ENCODE peak calls at places on chromosomes 13 and 19, in ten cellular contexts. One of them, this sample, is unnamed.

GRCh38 chr13:21668665-21669599 is 1.9 kb upstream of the FGF9 start:
- DNase-seq in IMR-90: peak; percentile 69
- DNase-seq in neural progenitor cell: peak; percentile 60
- DNase-seq in tibial artery: peak; percentile 38
- DNase-seq in CD8-positive, alpha-beta memory T cell: peak; percentile 67
- DNase-seq in heart right ventricle: no peak
- DNase-seq in left lung: peak; percentile 58
- DNase-seq in Peyer's patch: peak; percentile 58
- DNase-seq in thoracic aorta: no peak
- DNase-seq in hepatocyte: peak; percentile 60
- DNase-seq in this sample: peak; percentile 30

GRCh38 chr13:48618937-48619336 is 34.8 kb upstream of the CYSLTR2 start:
- DNase-seq in Peyer's patch: no peak
- DNase-seq in tibial artery: no peak
- DNase-seq in thoracic aorta: no peak
- DNase-seq in hepatocyte: no peak
- DNase-seq in heart right ventricle: no peak
- DNase-seq in left lung: no peak
- DNase-seq in IMR-90: no peak
- DNase-seq in neural progenitor cell: no peak
- DNase-seq in CD8-positive, alpha-beta memory T cell: no peak
- DNase-seq in this sample: no peak

GRCh38 chr13:57918913-57919312 is 287.4 kb downstream of the PCDH17 start:
- DNase-seq in hepatocyte: no peak
- DNase-seq in Peyer's patch: no peak
- DNase-seq in CD8-positive, alpha-beta memory T cell: no peak
- DNase-seq in heart right ventricle: no peak
- DNase-seq in IMR-90: no peak
- DNase-seq in thoracic aorta: no peak
- DNase-seq in tibial artery: no peak
- DNase-seq in neural progenitor cell: no peak
- DNase-seq in left lung: no peak
- DNase-seq in this sample: no peak

GRCh38 chr13:27080018-27080948 is 91.3 kb downstream of the USP12 start:
- DNase-seq in CD8-positive, alpha-beta memory T cell: no peak
- DNase-seq in IMR-90: no peak
- DNase-seq in thoracic aorta: no peak
- DNase-seq in heart right ventricle: no peak
- DNase-seq in neural progenitor cell: no peak
- DNase-seq in tibial artery: no peak
- DNase-seq in hepatocyte: no peak
- DNase-seq in Peyer's patch: no peak
- DNase-seq in left lung: no peak
- DNase-seq in this sample: no peak

GRCh38 chr13:51585234-51585672 is 991 bp downstream of the WDFY2 start:
- DNase-seq in left lung: no peak
- DNase-seq in thoracic aorta: no peak
- DNase-seq in heart right ventricle: no peak
- DNase-seq in tibial artery: no peak
- DNase-seq in CD8-positive, alpha-beta memory T cell: no peak
- DNase-seq in IMR-90: peak; percentile 24
- DNase-seq in neural progenitor cell: no peak
- DNase-seq in hepatocyte: no peak
- DNase-seq in Peyer's patch: no peak
- DNase-seq in this sample: no peak

GRCh38 chr13:73803997-73804396 is 330.2 kb downstream of the KLF12 start:
- DNase-seq in thoracic aorta: no peak
- DNase-seq in CD8-positive, alpha-beta memory T cell: no peak
- DNase-seq in left lung: no peak
- DNase-seq in hepatocyte: no peak
- DNase-seq in IMR-90: peak; percentile 74
- DNase-seq in tibial artery: no peak
- DNase-seq in neural progenitor cell: no peak
- DNase-seq in Peyer's patch: no peak
- DNase-seq in heart right ventricle: no peak
- DNase-seq in this sample: no peak

GRCh38 chr13:87003265-87003664 is 667.9 kb upstream of the SLITRK5 start:
- DNase-seq in heart right ventricle: no peak
- DNase-seq in IMR-90: peak; percentile 67
- DNase-seq in hepatocyte: no peak
- DNase-seq in CD8-positive, alpha-beta memory T cell: no peak
- DNase-seq in tibial artery: no peak
- DNase-seq in thoracic aorta: no peak
- DNase-seq in neural progenitor cell: no peak
- DNase-seq in left lung: no peak
- DNase-seq in Peyer's patch: no peak
- DNase-seq in this sample: no peak

GRCh38 chr13:82739881-82740280 is 1142.4 kb downstream of the SLITRK1 start:
- DNase-seq in tibial artery: no peak
- DNase-seq in CD8-positive, alpha-beta memory T cell: no peak
- DNase-seq in hepatocyte: no peak
- DNase-seq in thoracic aorta: no peak
- DNase-seq in left lung: no peak
- DNase-seq in IMR-90: peak; percentile 12
- DNase-seq in Peyer's patch: no peak
- DNase-seq in heart right ventricle: no peak
- DNase-seq in neural progenitor cell: no peak
- DNase-seq in this sample: no peak

GRCh38 chr13:112060431-112060830 is 6.5 kb upstream of the SOX1 start:
- DNase-seq in hepatocyte: no peak
- DNase-seq in CD8-positive, alpha-beta memory T cell: no peak
- DNase-seq in thoracic aorta: no peak
- DNase-seq in neural progenitor cell: no peak
- DNase-seq in tibial artery: no peak
- DNase-seq in IMR-90: no peak
- DNase-seq in heart right ventricle: no peak
- DNase-seq in left lung: no peak
- DNase-seq in Peyer's patch: no peak
- DNase-seq in this sample: no peak

GRCh38 chr13:112062619-112063308 is 4.2 kb upstream of the SOX1 start:
- DNase-seq in CD8-positive, alpha-beta memory T cell: no peak
- DNase-seq in left lung: no peak
- DNase-seq in IMR-90: no peak
- DNase-seq in Peyer's patch: no peak
- DNase-seq in hepatocyte: no peak
- DNase-seq in neural progenitor cell: peak; percentile 91
- DNase-seq in thoracic aorta: no peak
- DNase-seq in tibial artery: no peak
- DNase-seq in heart right ventricle: no peak
- DNase-seq in this sample: no peak

GRCh38 chr13:112060899-112061366 is 6.0 kb upstream of the SOX1 start:
- DNase-seq in hepatocyte: no peak
- DNase-seq in thoracic aorta: no peak
- DNase-seq in heart right ventricle: no peak
- DNase-seq in neural progenitor cell: peak; percentile 71
- DNase-seq in CD8-positive, alpha-beta memory T cell: no peak
- DNase-seq in tibial artery: no peak
- DNase-seq in Peyer's patch: no peak
- DNase-seq in IMR-90: no peak
- DNase-seq in left lung: no peak
- DNase-seq in this sample: no peak

GRCh38 chr13:112062047-112062618 is 4.8 kb upstream of the SOX1 start:
- DNase-seq in thoracic aorta: no peak
- DNase-seq in CD8-positive, alpha-beta memory T cell: no peak
- DNase-seq in IMR-90: no peak
- DNase-seq in neural progenitor cell: peak; percentile 57
- DNase-seq in hepatocyte: no peak
- DNase-seq in left lung: no peak
- DNase-seq in heart right ventricle: no peak
- DNase-seq in Peyer's patch: no peak
- DNase-seq in tibial artery: no peak
- DNase-seq in this sample: no peak

DNA sequence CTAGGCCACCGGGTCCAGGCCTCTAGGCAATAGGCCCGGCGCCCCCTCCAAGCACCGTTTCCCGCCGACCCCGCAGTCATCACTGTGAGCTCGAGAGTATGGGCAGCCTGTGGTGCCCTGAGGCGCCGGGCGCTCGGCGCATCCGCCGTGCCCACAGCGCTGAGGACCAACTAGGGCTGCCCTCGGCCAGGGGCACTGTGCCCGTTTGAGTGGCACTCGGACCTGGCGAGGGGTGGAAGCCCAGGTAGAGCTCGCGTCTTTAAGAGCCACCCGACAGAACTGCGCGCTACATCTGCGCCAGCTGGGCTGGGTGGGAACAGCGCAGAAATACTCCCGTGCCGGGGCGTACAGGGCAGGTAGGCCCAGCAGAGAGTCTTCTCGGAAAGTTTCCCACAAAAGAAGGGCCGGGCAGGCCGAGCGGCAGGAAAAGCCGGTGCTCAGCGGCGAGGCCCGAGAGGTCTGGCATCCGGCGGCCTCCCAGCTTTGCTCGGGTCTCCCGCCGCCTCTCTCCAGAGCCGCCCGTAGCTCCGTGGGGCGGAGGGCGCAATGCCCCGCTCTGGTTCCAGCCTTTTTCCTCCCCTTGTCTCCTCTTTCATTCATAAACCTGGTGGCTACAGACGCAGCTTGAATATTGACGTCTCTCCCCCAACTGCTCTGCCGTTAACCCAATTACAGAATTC is 5.4 kb upstream of the SOX1 start:
- DNase-seq in tibial artery: no peak
- DNase-seq in hepatocyte: no peak
- DNase-seq in Peyer's patch: no peak
- DNase-seq in CD8-positive, alpha-beta memory T cell: no peak
- DNase-seq in IMR-90: no peak
- DNase-seq in neural progenitor cell: peak; percentile 73
- DNase-seq in left lung: no peak
- DNase-seq in thoracic aorta: no peak
- DNase-seq in heart right ventricle: no peak
- DNase-seq in this sample: no peak
- H3K27me3 ChIP-seq in tibial artery: peaks cover 98% of the 10 kb centered on the region
- H3K27me3 ChIP-seq in hepatocyte: peaks cover 100% of the 10 kb centered on the region
- H3K27me3 ChIP-seq in Peyer's patch: no peaks in the 10 kb centered on the region
- H3K27me3 ChIP-seq in CD8-positive, alpha-beta memory T cell: peaks cover 39% of the 10 kb centered on the region
- H3K27me3 ChIP-seq in IMR-90: peaks cover 84% of the 10 kb centered on the region
- H3K27me3 ChIP-seq in neural progenitor cell: peaks cover 100% of the 10 kb centered on the region
- H3K27me3 ChIP-seq in left lung: peaks cover 100% of the 10 kb centered on the region
- H3K27me3 ChIP-seq in thoracic aorta: peaks cover 3% of the 10 kb centered on the region
- H3K27me3 ChIP-seq in heart right ventricle: peaks cover 100% of the 10 kb centered on the region
- H3K27me3 ChIP-seq in this sample: peaks cover 95% of the 10 kb centered on the region

GRCh38 chr13:109783447-109783814 is 3.0 kb downstream of the IRS2 start:
- DNase-seq in hepatocyte: no peak
- DNase-seq in CD8-positive, alpha-beta memory T cell: peak; percentile 26
- DNase-seq in heart right ventricle: no peak
- DNase-seq in left lung: no peak
- DNase-seq in neural progenitor cell: peak; percentile 30
- DNase-seq in tibial artery: no peak
- DNase-seq in Peyer's patch: no peak
- DNase-seq in IMR-90: no peak
- DNase-seq in thoracic aorta: no peak
- DNase-seq in this sample: no peak
- H3K27ac ChIP-seq in hepatocyte: no peak overlapping the region
- H3K27ac ChIP-seq in CD8-positive, alpha-beta memory T cell: no peak overlapping the region
- H3K27ac ChIP-seq in heart right ventricle: no peak overlapping the region
- H3K27ac ChIP-seq in left lung: no peak overlapping the region
- H3K27ac ChIP-seq in neural progenitor cell: no peak overlapping the region
- H3K27ac ChIP-seq in tibial artery: peak overlapping the region; percentile 76
- H3K27ac ChIP-seq in Peyer's patch: no peak overlapping the region
- H3K27ac ChIP-seq in IMR-90: no peak overlapping the region
- H3K27ac ChIP-seq in thoracic aorta: no peak overlapping the region
- H3K27ac ChIP-seq in this sample: no peak overlapping the region

GRCh38 chr19:55541091-55541490 is 4.2 kb upstream of the SBK2 start:
- DNase-seq in left lung: no peak
- DNase-seq in neural progenitor cell: no peak
- DNase-seq in tibial artery: no peak
- DNase-seq in IMR-90: no peak
- DNase-seq in hepatocyte: no peak
- DNase-seq in CD8-positive, alpha-beta memory T cell: no peak
- DNase-seq in thoracic aorta: no peak
- DNase-seq in heart right ventricle: no peak
- DNase-seq in Peyer's patch: no peak
- DNase-seq in this sample: no peak
- H3K27me3 ChIP-seq in left lung: no peaks in the 10 kb centered on the region
- H3K27me3 ChIP-seq in neural progenitor cell: no peaks in the 10 kb centered on the region
- H3K27me3 ChIP-seq in tibial artery: peaks cover 57% of the 10 kb centered on the region
- H3K27me3 ChIP-seq in IMR-90: no peaks in the 10 kb centered on the region
- H3K27me3 ChIP-seq in hepatocyte: no peaks in the 10 kb centered on the region
- H3K27me3 ChIP-seq in CD8-positive, alpha-beta memory T cell: no peaks in the 10 kb centered on the region
- H3K27me3 ChIP-seq in thoracic aorta: no peaks in the 10 kb centered on the region
- H3K27me3 ChIP-seq in heart right ventricle: no peaks in the 10 kb centered on the region
- H3K27me3 ChIP-seq in Peyer's patch: no peaks in the 10 kb centered on the region
- H3K27me3 ChIP-seq in this sample: peaks cover 10% of the 10 kb centered on the region

GRCh38 chr19:8320564-8321066 is 560 bp downstream of the NDUFA7 start:
- DNase-seq in left lung: no peak
- DNase-seq in tibial artery: no peak
- DNase-seq in hepatocyte: peak; percentile 38
- DNase-seq in CD8-positive, alpha-beta memory T cell: no peak
- DNase-seq in Peyer's patch: peak; percentile 60
- DNase-seq in heart right ventricle: no peak
- DNase-seq in neural progenitor cell: peak; percentile 24
- DNase-seq in IMR-90: no peak
- DNase-seq in thoracic aorta: no peak
- DNase-seq in this sample: no peak

GRCh38 chr19:8322638-8322997 is 1.3 kb downstream of the RPS28 start:
- DNase-seq in thoracic aorta: no peak
- DNase-seq in CD8-positive, alpha-beta memory T cell: no peak
- DNase-seq in left lung: no peak
- DNase-seq in IMR-90: no peak
- DNase-seq in neural progenitor cell: no peak
- DNase-seq in Peyer's patch: no peak
- DNase-seq in heart right ventricle: no peak
- DNase-seq in tibial artery: no peak
- DNase-seq in hepatocyte: no peak
- DNase-seq in this sample: no peak

GRCh38 chr19:8321067-8321759 is at the start of the genes NDUFA7 and RPS28:
- DNase-seq in heart right ventricle: peak; percentile 98
- DNase-seq in IMR-90: peak; percentile 94
- DNase-seq in thoracic aorta: peak; percentile 80
- DNase-seq in hepatocyte: peak; percentile 98
- DNase-seq in CD8-positive, alpha-beta memory T cell: peak; percentile 96
- DNase-seq in neural progenitor cell: peak; percentile 99
- DNase-seq in Peyer's patch: peak; percentile 98
- DNase-seq in tibial artery: peak; percentile 94
- DNase-seq in left lung: peak; percentile 97
- DNase-seq in this sample: peak; percentile 97

GRCh38 chr19:8323781-8324185 is 2.5 kb downstream of the RPS28 start:
- DNase-seq in thoracic aorta: no peak
- DNase-seq in heart right ventricle: no peak
- DNase-seq in hepatocyte: no peak
- DNase-seq in Peyer's patch: no peak
- DNase-seq in neural progenitor cell: no peak
- DNase-seq in left lung: no peak
- DNase-seq in CD8-positive, alpha-beta memory T cell: no peak
- DNase-seq in IMR-90: no peak
- DNase-seq in tibial artery: no peak
- DNase-seq in this sample: no peak

DNA sequence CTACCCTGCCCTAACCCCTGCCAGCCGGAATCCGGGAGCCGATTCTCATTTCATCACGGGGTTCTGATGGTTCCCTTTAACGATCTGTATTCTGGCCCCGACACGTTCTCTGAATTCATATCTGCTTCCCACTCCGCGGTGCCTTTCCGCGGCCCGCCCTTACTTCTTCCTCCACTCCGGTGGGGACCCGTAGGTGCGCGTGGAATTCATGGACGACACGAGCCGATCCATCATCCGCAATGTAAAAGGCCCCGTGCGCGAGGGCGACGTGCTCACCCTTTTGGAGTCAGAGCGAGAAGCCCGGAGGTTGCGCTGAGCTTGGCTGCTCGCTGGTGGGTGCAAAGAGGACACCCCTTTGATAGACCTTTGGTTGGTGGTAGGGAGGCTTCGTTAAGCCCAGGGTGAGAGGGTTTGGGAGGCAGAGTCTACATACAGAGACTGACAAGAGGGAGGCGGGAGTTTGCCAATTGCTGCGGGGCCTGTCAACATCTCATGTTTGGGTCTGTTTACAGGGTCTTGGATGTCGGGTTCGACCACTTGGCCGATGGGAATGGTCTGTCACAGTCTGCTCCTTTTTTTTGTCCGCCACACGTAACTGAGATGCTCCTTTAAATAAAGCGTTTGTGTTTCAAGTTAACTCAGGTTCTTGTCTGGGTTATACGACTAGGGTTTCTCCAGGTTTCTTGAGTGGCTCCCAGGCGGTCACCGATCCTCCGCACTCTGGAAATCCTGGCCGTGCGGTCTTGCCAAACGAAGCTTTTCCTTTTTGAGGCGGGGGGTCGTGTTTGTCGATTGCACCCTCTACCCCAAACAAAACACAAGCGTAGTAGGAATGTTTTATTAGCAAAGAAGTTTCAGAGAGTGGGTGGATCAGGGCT is 703 bp downstream of the RPS28 start:
- DNase-seq in neural progenitor cell: no peak
- DNase-seq in left lung: no peak
- DNase-seq in IMR-90: no peak
- DNase-seq in thoracic aorta: no peak
- DNase-seq in hepatocyte: no peak
- DNase-seq in heart right ventricle: no peak
- DNase-seq in CD8-positive, alpha-beta memory T cell: no peak
- DNase-seq in tibial artery: peak; percentile 28
- DNase-seq in Peyer's patch: no peak
- DNase-seq in this sample: no peak
- H3K27ac ChIP-seq in neural progenitor cell: no peak overlapping the region
- H3K27ac ChIP-seq in left lung: peak overlapping the region; percentile 88
- H3K27ac ChIP-seq in IMR-90: peak overlapping the region; percentile 83
- H3K27ac ChIP-seq in thoracic aorta: peak overlapping the region; percentile 76
- H3K27ac ChIP-seq in hepatocyte: peak overlapping the region; percentile 70
- H3K27ac ChIP-seq in heart right ventricle: peak overlapping the region; percentile 93
- H3K27ac ChIP-seq in CD8-positive, alpha-beta memory T cell: peak overlapping the region; percentile 95
- H3K27ac ChIP-seq in tibial artery: peak overlapping the region; percentile 93
- H3K27ac ChIP-seq in Peyer's patch: peak overlapping the region; percentile 94
- H3K27ac ChIP-seq in this sample: peak overlapping the region; percentile 85

This sample was measured in CD4-positive, alpha-beta T cell.